ENCODE peak calls at places on chromosome 2, in six cellular contexts. L, P, Y, S, U and J are unnamed samples.

GRCh38 chr2:71833855-71834554 is 313.7 kb downstream of the CYP26B1 start:
- DNase-seq in Y (peak; percentile 87), P (no peak), S (no peak), L (no peak), U (no peak), J (no peak)

GRCh38 chr2:129334696-129335095 is 644.8 kb upstream of the RAB6C start:
- DNase-seq in Y (no peak), U (no peak), P (no peak), S (no peak), L (no peak), J (no peak)

GRCh38 chr2:231197741-231198290 is 615 bp upstream of the ARMC9 start:
- DNase-seq in S (no peak), P (no peak), U (no peak), L (no peak), Y (no peak), J (no peak)

GRCh38 chr2:129469389-129469788 is 510.1 kb upstream of the RAB6C start:
- DNase-seq in L (no peak), Y (no peak), P (no peak), U (no peak), S (no peak), J (no peak)

GRCh38 chr2:45941758-45942738 is 290.6 kb downstream of the PRKCE start:
- DNase-seq in Y (no peak), P (no peak), S (no peak), U (no peak), L (no peak), J (no peak)

GRCh38 chr2:131009713-131010475 is 83.4 kb downstream of the FAM168B start:
- DNase-seq in U (no peak), L (no peak), Y (no peak), P (no peak), S (no peak), J (no peak)

GRCh38 chr2:182852090-182852489 is 14.3 kb downstream of the FRZB start:
- DNase-seq in P (no peak), S (no peak), Y (no peak), L (peak; percentile 18), U (no peak), J (no peak)

GRCh38 chr2:72162574-72162973 is 14.9 kb upstream of the CYP26B1 start:
- DNase-seq in S (no peak), U (no peak), P (no peak), Y (no peak), L (no peak), J (no peak)

GRCh38 chr2:45746888-45747287 is 95.4 kb downstream of the PRKCE start:
- DNase-seq in S (no peak), P (no peak), L (no peak), U (no peak), Y (no peak), J (no peak)

GRCh38 chr2:111160758-111161157 is 40.0 kb downstream of the BCL2L11 start:
- DNase-seq in Y (no peak), L (peak; percentile 71), S (no peak), P (peak; percentile 81), U (no peak), J (no peak)

GRCh38 chr2:217930783-217931563 is 71.8 kb downstream of the TNS1 start:
- DNase-seq in U (no peak), Y (no peak), S (no peak), P (no peak), L (no peak), J (no peak)

GRCh38 chr2:174340400-174341300 is 5.9 kb downstream of the SP9 start:
- DNase-seq in L (no peak), U (no peak), Y (no peak), P (no peak), S (no peak), J (no peak)

GRCh38 chr2:102801858-102802699 is 40.2 kb downstream of the TMEM182 start:
- DNase-seq in Y (no peak), L (no peak), U (no peak), S (no peak), P (no peak), J (no peak)

GRCh38 chr2:55620123-55620779 is 2.8 kb upstream of the PPP4R3B start:
- DNase-seq in S (no peak), L (no peak), P (no peak), Y (no peak), U (no peak), J (peak; percentile 56)

GRCh38 chr2:10367472-10368439 is 65.1 kb downstream of the HPCAL1 start:
- DNase-seq in S (no peak), U (no peak), P (no peak), Y (no peak), L (no peak), J (no peak)

GRCh38 chr2:191202881-191203397 is 42.3 kb upstream of the MYO1B start:
- DNase-seq in S (no peak), P (no peak), L (peak; percentile 57), U (no peak), Y (no peak), J (no peak)

GRCh38 chr2:20451346-20451745 is 4.5 kb downstream of the RHOB start:
- DNase-seq in Y (peak; percentile 22), P (no peak), S (no peak), L (no peak), U (no peak), J (no peak)

GRCh38 chr2:241730679-241731293 is 3.6 kb upstream of the D2HGDH start:
- DNase-seq in Y (no peak), P (no peak), L (no peak), U (no peak), S (no peak), J (peak; percentile 25)

GRCh38 chr2:127050803-127051115 is 56.2 kb downstream of the BIN1 start:
- DNase-seq in P (no peak), Y (peak; percentile 79), U (no peak), L (no peak), S (no peak), J (no peak)

GRCh38 chr2:199488772-199489400 is 31.1 kb upstream of the SATB2 start:
- DNase-seq in U (no peak), S (peak; percentile 21), L (peak; percentile 57), P (peak; percentile 10), Y (no peak), J (peak; percentile 90)

GRCh38 chr2:240921319-240922233 is 15.4 kb downstream of the CROCC2 start:
- DNase-seq in L (peak; percentile 96), P (peak; percentile 80), U (no peak), Y (peak; percentile 95), S (no peak), J (no peak)

GRCh38 chr2:127650785-127651380 is 4.9 kb downstream of the GPR17 start:
- DNase-seq in Y (peak; percentile 81), U (no peak), S (no peak), L (no peak), P (no peak), J (no peak)

GRCh38 chr2:23414876-23415275 is 29.9 kb downstream of the KLHL29 start:
- DNase-seq in S (no peak), Y (no peak), U (no peak), L (no peak), P (no peak), J (no peak)

GRCh38 chr2:37378411-37378810 is 34.0 kb downstream of the QPCT start:
- DNase-seq in U (no peak), P (peak; percentile 74), L (peak; percentile 88), Y (no peak), S (no peak), J (no peak)

GRCh38 chr2:74259191-74259590 is 60.8 kb downstream of the MTHFD2 start:
- DNase-seq in S (no peak), U (no peak), P (no peak), Y (no peak), L (no peak), J (no peak)

GRCh38 chr2:189511935-189512334 is 68.7 kb downstream of the SLC40A1 start:
- DNase-seq in P (no peak), L (no peak), U (no peak), Y (no peak), S (no peak), J (no peak)

GRCh38 chr2:235864311-235864710 is 303.9 kb downstream of the GBX2 start:
- DNase-seq in U (no peak), S (no peak), L (no peak), P (no peak), Y (no peak), J (no peak)

GRCh38 chr2:161134547-161135518 is 25.4 kb upstream of the TANK start:
- DNase-seq in L (peak; percentile 83), S (no peak), P (no peak), U (no peak), Y (no peak), J (no peak)